ENCODE peak calls at places on chromosomes 7 and 10, in eight cellular contexts. D is esophagus squamous epithelium, J is MM.1S, U is heart left ventricle, Q is testis, C is tibial nerve, Z is keratinocyte, Y is psoas muscle. R is an unnamed sample. For H3K4me1, the result is how much of the 10 kb centered on the place peaks cover.

GRCh38 chr10:1184541-1185415 is 128.6 kb downstream of the WDR37 start:
- DNase-seq in Q (no peak), U (no peak), J (no peak), C (no peak), Z (no peak), Y (no peak), D (no peak), R (no peak)

GRCh38 chr7:115478426-115478825 is 552.1 kb downstream of the TFEC start:
- DNase-seq in D (no peak), Y (no peak), C (no peak), Z (no peak), U (no peak), Q (no peak), J (no peak), R (no peak)

GRCh38 chr10:784377-784758 is 94.9 kb upstream of the DIP2C start:
- DNase-seq in C (no peak), Y (peak), D (no peak), Q (peak), Z (no peak), U (peak), J (no peak), R (no peak)

GRCh38 chr7:36285276-36285675 is 104.4 kb upstream of the ANLN start:
- DNase-seq in C (no peak), Y (peak), J (no peak), D (no peak), U (no peak), Z (no peak), Q (peak), R (no peak)

GRCh38 chr10:44756235-44756634 is 154.9 kb upstream of the TMEM72 start:
- DNase-seq in J (no peak), Z (no peak), D (no peak), Y (no peak), Q (no peak), C (no peak), U (no peak), R (no peak)

GRCh38 chr7:14332155-14332554 is 342.7 kb upstream of the ETV1 start:
- DNase-seq in D (no peak), Y (no peak), Z (no peak), U (peak), J (no peak), C (no peak), Q (peak), R (no peak)

GRCh38 chr10:60139798-60140566 is 233.6 kb upstream of the CCDC6 start:
- DNase-seq in Y (no peak), J (no peak), Q (no peak), C (no peak), Z (no peak), U (no peak), D (no peak), R (no peak)

GRCh38 chr7:21041252-21041651 is 254.6 kb upstream of the SP8 start:
- DNase-seq in Q (no peak), J (no peak), C (no peak), U (no peak), Y (no peak), D (no peak), Z (no peak), R (no peak)

GRCh38 chr7:39458346-39458745 is 107.9 kb upstream of the YAE1 start:
- DNase-seq in Q (peak), J (no peak), Y (no peak), D (no peak), C (no peak), U (no peak), Z (no peak), R (no peak)

GRCh38 chr7:45173596-45174327 is 16.2 kb downstream of the RAMP3 start:
- DNase-seq in Y (peak), Q (no peak), C (no peak), Z (no peak), D (no peak), U (peak), J (no peak), R (no peak)

GRCh38 chr7:47094462-47094861 is 487.4 kb downstream of the TNS3 start:
- DNase-seq in Y (no peak), D (no peak), Q (no peak), C (no peak), Z (no peak), J (no peak), U (no peak), R (no peak)

GRCh38 chr10:61719906-61720305 is 57.2 kb downstream of the CABCOCO1 start:
- DNase-seq in Y (no peak), U (no peak), J (no peak), D (no peak), Q (no peak), C (no peak), Z (no peak), R (no peak)

GRCh38 chr10:77163670-77164348 is 473.8 kb downstream of the KCNMA1 start:
- DNase-seq in J (no peak), Y (peak), D (no peak), Q (no peak), C (peak), U (no peak), Z (peak), R (peak)

GRCh38 chr7:14377646-14378266 is 388.3 kb upstream of the ETV1 start:
- DNase-seq in U (no peak), Y (no peak), Z (no peak), D (no peak), J (no peak), C (no peak), Q (no peak), R (no peak)

GRCh38 chr10:32005050-32005449 is 51.2 kb downstream of the KIF5B start:
- DNase-seq in C (peak), J (peak), D (no peak), U (no peak), Q (peak), Z (no peak), Y (no peak), R (no peak)

GRCh38 chr7:13988765-13989137 is 715 bp downstream of the ETV1 start:
- DNase-seq in D (no peak), J (no peak), Q (peak), Y (no peak), C (peak), Z (no peak), U (no peak), R (no peak)

GRCh38 chr10:84188815-84189214 is 5.5 kb upstream of the CDHR1 start:
- DNase-seq in J (no peak), Q (no peak), U (no peak), D (no peak), C (no peak), Z (no peak), Y (no peak), R (no peak)

DNA sequence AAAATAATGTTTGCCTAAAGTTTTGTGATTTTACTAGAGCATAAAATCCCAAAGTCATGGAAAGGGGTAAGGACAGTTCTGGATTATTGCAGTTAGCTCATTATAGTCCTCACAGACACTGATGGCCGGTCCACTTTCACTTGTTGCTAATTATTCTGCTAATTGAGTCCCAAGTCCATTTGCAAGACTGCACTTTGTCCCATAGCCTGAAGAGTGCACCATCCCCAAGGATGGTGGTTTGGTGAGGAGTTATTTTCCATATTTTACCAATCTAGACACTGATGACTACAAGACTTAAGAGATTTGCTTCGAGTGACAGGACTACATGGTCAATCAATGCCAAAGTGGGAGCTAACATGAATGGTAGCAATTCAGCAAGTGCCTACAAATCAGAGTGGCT is 181.8 kb upstream of the CACNA2D1 start:
- DNase-seq in Q (no peak), C (no peak), Y (no peak), D (no peak), Z (no peak), U (no peak), J (no peak), R (no peak)
- TF ChIP-seq CTCF in Q (no peak), C (no peak), Y (no peak), D (no peak), Z (no peak), U (no peak), J (peak), R (no peak)

DNA sequence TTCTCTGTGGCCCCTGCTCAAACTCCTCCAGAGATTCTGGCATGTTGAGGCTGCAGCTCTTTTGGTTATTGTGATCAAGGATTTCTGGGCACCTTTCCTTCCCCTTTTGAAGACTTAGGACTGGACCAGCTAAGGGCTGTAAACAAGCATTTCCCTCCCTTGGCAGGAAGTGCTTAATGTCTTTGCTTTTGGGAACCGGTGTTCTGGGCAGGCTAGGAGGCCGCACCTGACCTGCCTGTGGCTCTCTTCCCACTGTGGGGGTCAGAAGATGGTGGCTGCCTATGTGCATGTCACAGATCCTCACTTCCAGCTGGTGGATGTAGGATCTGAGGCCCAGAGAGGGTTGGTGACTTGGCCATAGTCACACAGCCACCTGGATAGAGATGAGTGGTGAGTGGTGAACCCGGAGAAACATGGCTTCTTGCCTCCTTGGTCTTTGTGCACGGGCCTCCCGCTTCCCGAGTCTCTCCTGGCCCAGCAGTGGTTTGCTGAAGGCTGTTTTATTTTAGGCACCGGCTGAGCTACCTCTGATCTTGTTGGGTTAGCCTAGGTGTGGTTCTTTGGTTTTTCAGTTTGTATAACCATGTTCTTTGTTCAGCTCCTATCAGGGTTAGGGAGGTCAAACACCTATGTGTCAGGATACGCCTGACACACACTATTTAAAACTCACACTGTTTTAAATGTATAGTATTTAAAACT is 82.0 kb downstream of the GRK5 start:
- DNase-seq in Y (no peak), J (no peak), Q (peak), Z (no peak), U (no peak), D (no peak), C (no peak), R (no peak)
- H3K4me1 ChIP-seq in Y (under half), J (under half), Q (under half), Z (under half), U (half or more), D (under half), C (half or more), R (half or more)

DNA sequence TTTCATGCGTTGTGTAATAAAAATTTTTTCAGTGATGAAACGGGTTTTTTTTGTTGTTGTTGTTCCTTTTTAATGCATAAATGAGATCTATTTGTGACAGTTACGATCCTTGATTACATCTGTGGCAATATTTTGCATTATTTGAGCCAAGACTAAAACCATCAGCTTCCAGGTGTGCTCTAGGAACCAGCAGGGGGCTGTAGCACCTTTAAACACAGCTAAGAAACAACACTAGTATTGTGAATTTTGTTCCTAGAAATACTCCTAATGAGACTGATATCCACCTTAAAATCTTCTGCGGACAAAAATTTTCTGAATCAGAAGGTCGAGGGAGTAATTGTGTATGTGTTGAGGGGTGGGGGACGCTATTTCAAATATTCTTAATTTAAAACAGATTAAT is 52.6 kb downstream of the FGFBP3 start:
- DNase-seq in C (no peak), Z (no peak), D (no peak), Y (no peak), J (peak), U (no peak), Q (no peak), R (no peak)
- TF ChIP-seq CTCF in C (no peak), Z (peak), D (peak), Y (no peak), J (peak), U (no peak), Q (no peak), R (peak)

GRCh38 chr7:30238721-30239441 is 45.5 kb upstream of the ZNRF2 start:
- DNase-seq in D (no peak), C (peak), J (peak), Z (peak), Q (no peak), Y (peak), U (peak), R (no peak)

GRCh38 chr7:30241767-30242166 is 42.6 kb upstream of the ZNRF2 start:
- DNase-seq in J (no peak), U (no peak), Z (peak), Q (no peak), D (no peak), C (no peak), Y (no peak), R (no peak)

GRCh38 chr7:30237271-30237695 is 47.1 kb upstream of the ZNRF2 start:
- DNase-seq in J (peak), C (peak), U (no peak), Q (no peak), Z (no peak), D (no peak), Y (no peak), R (no peak)

GRCh38 chr7:30244340-30244739 is 40.1 kb upstream of the ZNRF2 start:
- DNase-seq in J (no peak), Z (no peak), D (no peak), U (no peak), Q (no peak), Y (no peak), C (no peak), R (no peak)

GRCh38 chr7:30240401-30240800 is 44.0 kb upstream of the ZNRF2 start:
- DNase-seq in Q (no peak), C (no peak), Z (no peak), J (no peak), Y (no peak), U (no peak), D (no peak), R (no peak)
- H3K4me1 ChIP-seq in Q (under half), C (under half), Z (under half), J (under half), Y (under half), U (under half), D (under half), R (under half)

R was measured in thoracic aorta.